ENCODE peak calls at places on chromosomes 1 and 21, in four cellular contexts. V is WTC11, R is K562, Z is HepG2. N is an unnamed sample.

GRCh38 chr1:166974647-166975345 is 544 bp downstream of the ILDR2 start:
- DNase-seq in Z (no peak), V (no peak), R (no peak), N (no peak)

GRCh38 chr1:27637052-27637451 is 2.1 kb upstream of the FGR start:
- DNase-seq in V (no peak), Z (no peak), R (no peak), N (no peak)

GRCh38 chr1:187226396-187226795 is 397.6 kb downstream of the PLA2G4A start:
- DNase-seq in R (no peak), Z (no peak), V (no peak), N (no peak)

GRCh38 chr1:40438391-40439015 is 11.8 kb upstream of the ZFP69B start:
- DNase-seq in Z (peak), R (peak), V (no peak), N (peak)

GRCh38 chr1:152112885-152113432 is 2.3 kb downstream of the TCHH start:
- DNase-seq in R (no peak), Z (no peak), V (no peak), N (no peak)

GRCh38 chr1:30744060-30744756 is 13.4 kb downstream of the LAPTM5 start:
- DNase-seq in R (no peak), Z (no peak), V (no peak), N (no peak)

GRCh38 chr1:155729031-155729898 is 40.4 kb downstream of the DAP3 start:
- DNase-seq in Z (peak), R (peak), V (peak), N (peak)

GRCh38 chr1:96772972-96773371 is 51.4 kb downstream of the PTBP2 start:
- DNase-seq in V (no peak), R (no peak), Z (no peak), N (no peak)

GRCh38 chr21:45805321-45805720 is 161.8 kb downstream of the PCBP3 start:
- DNase-seq in Z (no peak), R (no peak), V (no peak), N (no peak)

GRCh38 chr21:30829659-30830058 is at the start of gene KRTAP7-1:
- DNase-seq in V (no peak), R (no peak), Z (no peak), N (no peak)

DNA sequence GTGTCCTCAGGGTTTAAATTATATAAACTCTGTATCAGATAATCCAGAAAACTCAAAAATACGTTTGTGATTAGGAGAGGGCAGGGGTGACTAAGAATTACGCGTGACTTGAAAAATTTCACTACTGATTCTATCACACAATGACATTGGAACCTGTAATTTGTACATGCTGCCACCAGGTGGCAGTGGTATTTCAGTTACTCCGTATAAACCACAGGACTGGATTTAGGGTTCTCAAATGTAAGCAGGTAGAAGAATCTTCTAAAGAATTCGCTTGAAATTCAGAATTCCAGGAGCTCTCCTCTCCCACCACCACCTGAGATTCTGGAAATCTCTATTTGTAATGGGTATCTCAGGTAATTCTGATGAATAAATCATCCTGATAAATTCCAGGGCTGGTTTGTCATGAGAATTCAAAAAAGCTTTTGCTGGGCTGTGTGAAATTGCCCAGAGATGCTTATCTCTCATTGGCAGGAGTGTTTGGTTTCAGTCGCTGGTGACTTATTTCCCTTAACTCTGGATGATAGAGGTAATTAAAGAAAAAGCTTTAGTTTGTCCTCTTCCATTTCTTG is 1.7 kb upstream of the KRTAP7-1 start:
- DNase-seq in Z (peak), V (peak), R (peak), N (peak)
- TF ChIP-seq ELF4 in Z (no peak), V (no peak), R (no peak), N (no peak)

DNA sequence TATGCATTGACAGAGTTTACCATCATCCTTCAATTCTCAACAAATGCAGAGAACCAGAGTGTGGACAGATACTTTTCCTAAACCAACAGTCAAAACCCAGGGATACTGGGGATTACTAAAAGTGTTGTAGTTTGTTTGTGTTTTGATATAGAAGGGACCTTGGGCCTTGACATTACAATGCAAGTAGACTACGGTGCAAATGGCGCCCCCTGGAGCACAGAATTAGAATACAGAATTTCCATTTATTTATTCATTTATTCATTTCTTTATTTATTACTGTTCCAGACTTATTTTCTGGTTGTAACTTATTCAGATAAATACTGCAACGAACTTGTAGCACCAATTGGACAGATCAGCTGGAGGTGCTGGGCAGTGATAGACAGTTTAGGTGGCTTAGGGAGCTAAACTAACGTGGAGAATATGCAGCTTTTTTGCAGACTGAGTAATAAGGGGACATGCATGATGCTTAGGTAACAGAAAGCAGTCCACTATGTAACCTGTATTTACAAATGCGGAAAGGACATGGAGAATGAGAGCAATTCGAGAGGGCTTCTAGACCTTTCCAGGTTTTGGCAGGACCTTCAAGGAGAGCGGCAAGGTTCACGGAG is 42.6 kb downstream of the KIRREL1 start:
- DNase-seq in V (no peak), R (peak), Z (peak), N (peak)
- TF ChIP-seq ELF4 in V (no peak), R (no peak), Z (no peak), N (no peak)

DNA sequence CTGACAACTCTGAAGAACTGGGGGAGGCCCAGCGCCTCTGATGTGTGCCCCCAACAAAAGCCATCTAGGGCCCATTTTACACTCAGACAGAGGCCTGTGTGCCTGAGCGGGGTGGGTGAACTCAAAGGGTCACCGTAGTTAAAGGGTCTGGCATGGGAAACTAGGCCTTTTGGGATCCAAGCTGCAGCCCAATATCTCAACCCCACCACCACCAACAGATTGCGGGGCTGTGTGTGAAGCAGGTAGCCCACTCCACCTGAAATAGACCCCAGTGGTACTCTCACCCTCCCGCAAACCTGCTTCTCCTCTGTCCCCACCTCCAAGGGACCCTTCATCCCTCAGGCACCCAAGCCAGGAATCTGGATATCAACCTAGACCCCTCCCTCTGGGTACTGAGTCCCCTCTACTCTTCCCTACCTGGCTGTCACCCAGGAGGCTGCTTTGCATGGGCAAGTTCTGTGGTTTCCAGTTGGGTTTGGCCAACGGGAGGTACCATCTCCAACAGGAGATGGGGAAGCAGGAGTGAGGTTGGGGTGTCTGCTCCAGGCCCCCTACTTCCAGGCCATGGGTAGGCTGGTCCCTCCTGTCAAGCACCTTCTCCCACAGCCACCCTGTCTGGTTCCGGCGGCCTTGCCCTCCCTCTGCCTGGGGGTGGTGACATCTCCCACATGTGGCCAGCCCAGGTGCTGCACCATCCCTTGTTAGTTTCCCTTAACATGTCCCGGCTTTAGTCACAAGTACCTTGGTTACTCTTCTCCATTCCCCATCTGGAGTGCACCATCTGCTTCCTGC is 35.2 kb upstream of the LRP8 start:
- DNase-seq in R (peak), Z (peak), V (peak), N (no peak)
- TF ChIP-seq ELF4 in R (no peak), Z (no peak), V (no peak), N (no peak)

GRCh38 chr1:111145542-111145941 is 5.5 kb downstream of the CEPT1 start:
- DNase-seq in R (no peak), Z (peak), V (no peak), N (no peak)
- TF ChIP-seq ELF4 in R (no peak), Z (no peak), V (no peak), N (no peak)

GRCh38 chr1:7026188-7026587 is 240.9 kb downstream of the CAMTA1 start:
- DNase-seq in Z (no peak), V (no peak), R (no peak), N (no peak)
- TF ChIP-seq ELF4 in Z (no peak), V (no peak), R (no peak), N (no peak)

GRCh38 chr21:34642211-34643075 is 26.4 kb upstream of the CLIC6 start:
- DNase-seq in V (no peak), R (no peak), Z (no peak), N (no peak)
- TF ChIP-seq ELF4 in V (no peak), R (no peak), Z (no peak), N (no peak)

GRCh38 chr1:198643827-198644226 is 5.0 kb downstream of the PTPRC start:
- DNase-seq in V (no peak), R (no peak), Z (no peak), N (no peak)

GRCh38 chr1:198643001-198643400 is 4.2 kb downstream of the PTPRC start:
- DNase-seq in R (no peak), V (no peak), Z (no peak), N (no peak)

GRCh38 chr1:198641966-198642656 is 3.3 kb downstream of the PTPRC start:
- DNase-seq in V (no peak), R (no peak), Z (no peak), N (no peak)

GRCh38 chr1:198639581-198640235 is 868 bp downstream of the PTPRC start:
- DNase-seq in Z (no peak), R (no peak), V (no peak), N (no peak)

GRCh38 chr1:198641506-198641905 is 2.7 kb downstream of the PTPRC start:
- DNase-seq in V (no peak), R (no peak), Z (no peak), N (no peak)
- TF ChIP-seq ELF4 in V (no peak), R (no peak), Z (no peak), N (no peak)

GRCh38 chr1:213970193-213970592 is 17.6 kb upstream of the PROX1 start:
- DNase-seq in R (no peak), V (no peak), Z (no peak), N (no peak)
- TF ChIP-seq ELF4 in R (no peak), V (no peak), Z (no peak), N (no peak)